ENCODE peak calls at places on chromosomes 7 and 10, in four cellular contexts. One of them, this sample, is unnamed.
A peak's percentile ranks its signal among the peaks of the same experiment; 100 is the strongest.

GRCh38 chr7:18330563-18330962 is 165.0 kb upstream of the HDAC9 start:
- DNase-seq in tibial artery: no peak
- DNase-seq in left lung: no peak
- DNase-seq in lower leg skin: no peak
- DNase-seq in this sample: no peak

GRCh38 chr10:57964371-57964770 is 303.3 kb downstream of the IPMK start:
- DNase-seq in tibial artery: no peak
- DNase-seq in left lung: no peak
- DNase-seq in lower leg skin: no peak
- DNase-seq in this sample: no peak

GRCh38 chr10:7756360-7756992 is 31.3 kb downstream of the KIN start:
- DNase-seq in tibial artery: no peak
- DNase-seq in left lung: no peak
- DNase-seq in lower leg skin: no peak
- DNase-seq in this sample: no peak

GRCh38 chr7:105521027-105521730 is 892 bp downstream of the PUS7 start:
- DNase-seq in tibial artery: peak; percentile 87
- DNase-seq in left lung: peak; percentile 77
- DNase-seq in lower leg skin: peak; percentile 91
- DNase-seq in this sample: no peak

GRCh38 chr7:7566651-7567611 is at the start of gene MIOS:
- DNase-seq in tibial artery: peak; percentile 88
- DNase-seq in left lung: peak; percentile 93
- DNase-seq in lower leg skin: peak; percentile 96
- DNase-seq in this sample: peak; percentile 85

GRCh38 chr7:30212720-30213119 is 71.7 kb upstream of the ZNRF2 start:
- DNase-seq in tibial artery: no peak
- DNase-seq in left lung: no peak
- DNase-seq in lower leg skin: no peak
- DNase-seq in this sample: no peak

GRCh38 chr7:17298102-17298839 is at the start of gene AHR:
- DNase-seq in tibial artery: peak; percentile 96
- DNase-seq in left lung: peak; percentile 92
- DNase-seq in lower leg skin: peak; percentile 99
- DNase-seq in this sample: no peak

GRCh38 chr10:71092812-71093391 is 119.5 kb upstream of the UNC5B start:
- DNase-seq in tibial artery: peak; percentile 68
- DNase-seq in left lung: no peak
- DNase-seq in lower leg skin: no peak
- DNase-seq in this sample: no peak

GRCh38 chr10:3781458-3782098 is 3.4 kb downstream of the KLF6 start:
- DNase-seq in tibial artery: peak; percentile 83
- DNase-seq in left lung: peak; percentile 59
- DNase-seq in lower leg skin: peak; percentile 90
- DNase-seq in this sample: no peak

GRCh38 chr10:124430077-124430476 is 11.4 kb upstream of the OAT start:
- DNase-seq in tibial artery: no peak
- DNase-seq in left lung: no peak
- DNase-seq in lower leg skin: no peak
- DNase-seq in this sample: no peak

GRCh38 chr7:92035576-92035975 is 94.9 kb downstream of the AKAP9 start:
- DNase-seq in tibial artery: no peak
- DNase-seq in left lung: no peak
- DNase-seq in lower leg skin: no peak
- DNase-seq in this sample: no peak

GRCh38 chr10:52308251-52309031 is 5.6 kb upstream of the DKK1 start:
- DNase-seq in tibial artery: peak; percentile 68
- DNase-seq in left lung: peak; percentile 49
- DNase-seq in lower leg skin: peak; percentile 89
- DNase-seq in this sample: peak; percentile 73

GRCh38 chr10:123962756-123963469 is 71.3 kb upstream of the CPXM2 start:
- DNase-seq in tibial artery: no peak
- DNase-seq in left lung: no peak
- DNase-seq in lower leg skin: no peak
- DNase-seq in this sample: no peak

GRCh38 chr7:90910136-90910535 is 314.0 kb downstream of the CDK14 start:
- DNase-seq in tibial artery: no peak
- DNase-seq in left lung: no peak
- DNase-seq in lower leg skin: no peak
- DNase-seq in this sample: no peak

GRCh38 chr7:88256906-88257305 is 37.1 kb upstream of the SRI start:
- DNase-seq in tibial artery: no peak
- DNase-seq in left lung: no peak
- DNase-seq in lower leg skin: no peak
- DNase-seq in this sample: no peak

GRCh38 chr7:54788664-54789063 is 29.7 kb upstream of the SEC61G start:
- DNase-seq in tibial artery: no peak
- DNase-seq in left lung: no peak
- DNase-seq in lower leg skin: no peak
- DNase-seq in this sample: no peak
- TF ChIP-seq CTCF in tibial artery: peak; percentile 77
- TF ChIP-seq CTCF in left lung: peak; percentile 56
- TF ChIP-seq CTCF in lower leg skin: no peak
- TF ChIP-seq CTCF in this sample: peak; percentile 90

GRCh38 chr7:102450242-102450641 is 14.4 kb downstream of the ALKBH4 start:
- DNase-seq in tibial artery: no peak
- DNase-seq in left lung: no peak
- DNase-seq in lower leg skin: no peak
- DNase-seq in this sample: no peak
- TF ChIP-seq CTCF in tibial artery: no peak
- TF ChIP-seq CTCF in left lung: no peak
- TF ChIP-seq CTCF in lower leg skin: no peak
- TF ChIP-seq CTCF in this sample: peak; percentile 43

DNA sequence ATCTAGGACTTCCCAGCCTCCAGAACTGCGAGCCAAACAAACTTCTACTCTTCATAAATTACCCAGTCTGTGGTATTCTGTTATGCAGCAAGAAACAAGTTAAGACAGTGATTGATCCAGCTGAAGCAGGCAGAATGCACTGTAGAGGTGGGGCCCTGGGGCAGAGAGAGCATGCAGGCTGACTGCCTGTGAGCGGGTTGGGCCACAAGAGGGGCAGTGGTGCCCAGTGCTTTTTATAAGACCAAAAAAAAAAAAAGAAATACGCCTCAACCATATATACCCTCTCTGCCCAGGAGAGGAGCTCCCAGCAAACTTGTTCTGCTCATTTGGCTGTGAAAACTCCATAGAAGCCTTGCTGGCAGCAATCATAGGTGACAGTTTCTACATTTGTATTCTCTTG is 104.7 kb downstream of the SORBS1 start:
- DNase-seq in tibial artery: no peak
- DNase-seq in left lung: no peak
- DNase-seq in lower leg skin: no peak
- DNase-seq in this sample: no peak
- TF ChIP-seq CTCF in tibial artery: peak; percentile 8
- TF ChIP-seq CTCF in left lung: no peak
- TF ChIP-seq CTCF in lower leg skin: no peak
- TF ChIP-seq CTCF in this sample: no peak

DNA sequence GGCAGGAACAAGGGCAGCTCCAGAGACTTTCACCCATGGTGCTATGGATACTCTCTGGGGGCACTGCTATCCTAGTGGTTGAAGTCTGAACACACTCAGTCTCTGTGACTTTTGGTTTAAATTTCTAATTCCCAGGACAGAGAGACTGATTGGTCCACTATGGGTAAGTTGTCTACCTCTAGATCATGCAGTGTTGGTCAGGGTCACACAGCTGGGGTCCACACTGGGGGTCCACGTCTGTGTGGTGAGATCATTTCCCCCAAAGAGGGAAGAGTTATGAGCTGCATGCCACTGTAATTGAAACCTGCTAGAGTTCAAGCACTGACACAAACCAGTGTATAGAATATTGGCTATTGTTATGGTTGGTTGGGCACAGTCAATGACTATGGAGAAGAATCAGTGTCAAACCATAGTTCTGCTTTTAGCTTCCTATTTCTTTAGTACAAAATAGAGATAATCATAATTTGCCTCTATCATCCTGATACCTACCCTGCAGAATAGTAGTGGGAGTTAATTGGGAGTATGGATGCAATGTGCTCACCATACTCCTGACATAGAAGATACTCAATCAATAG is 101.6 kb downstream of the PRTFDC1 start:
- DNase-seq in tibial artery: no peak
- DNase-seq in left lung: no peak
- DNase-seq in lower leg skin: no peak
- DNase-seq in this sample: no peak
- TF ChIP-seq CTCF in tibial artery: no peak
- TF ChIP-seq CTCF in left lung: no peak
- TF ChIP-seq CTCF in lower leg skin: no peak
- TF ChIP-seq CTCF in this sample: no peak

GRCh38 chr10:2081501-2081900 is 344.2 kb upstream of the ADARB2 start:
- DNase-seq in tibial artery: no peak
- DNase-seq in left lung: no peak
- DNase-seq in lower leg skin: no peak
- DNase-seq in this sample: no peak
- TF ChIP-seq CTCF in tibial artery: no peak
- TF ChIP-seq CTCF in left lung: no peak
- TF ChIP-seq CTCF in lower leg skin: no peak
- TF ChIP-seq CTCF in this sample: peak; percentile 32

GRCh38 chr7:104267701-104268368 is 60.0 kb upstream of the ORC5 start:
- DNase-seq in tibial artery: no peak
- DNase-seq in left lung: no peak
- DNase-seq in lower leg skin: no peak
- DNase-seq in this sample: no peak
- TF ChIP-seq CTCF in tibial artery: no peak
- TF ChIP-seq CTCF in left lung: peak; percentile 16
- TF ChIP-seq CTCF in lower leg skin: no peak
- TF ChIP-seq CTCF in this sample: peak; percentile 84

This sample was measured in chondrocyte.